ENCODE peak calls at places on chromosome 1, in five cellular contexts. One of them, this sample, is unnamed.

GRCh38 chr1:101302831-101303511 is 66.2 kb downstream of the S1PR1 start:
- DNase-seq in coronary artery: no peak
- DNase-seq in left ventricle myocardium inferior: no peak
- DNase-seq in foreskin fibroblast: peak
- DNase-seq in OCI-LY7: no peak
- DNase-seq in this sample: no peak

GRCh38 chr1:16615253-16616252 is 2.2 kb upstream of the NBPF1 start:
- DNase-seq in OCI-LY7: no peak
- DNase-seq in left ventricle myocardium inferior: no peak
- DNase-seq in coronary artery: peak
- DNase-seq in foreskin fibroblast: no peak
- DNase-seq in this sample: no peak

GRCh38 chr1:56255516-56256181 is 323.7 kb downstream of the PLPP3 start:
- DNase-seq in coronary artery: peak
- DNase-seq in left ventricle myocardium inferior: peak
- DNase-seq in OCI-LY7: no peak
- DNase-seq in foreskin fibroblast: peak
- DNase-seq in this sample: peak

GRCh38 chr1:94236630-94237290 is 624 bp downstream of the ARHGAP29 start:
- DNase-seq in left ventricle myocardium inferior: peak
- DNase-seq in OCI-LY7: no peak
- DNase-seq in coronary artery: no peak
- DNase-seq in foreskin fibroblast: peak
- DNase-seq in this sample: no peak

GRCh38 chr1:61448934-61449368 is 276.0 kb downstream of the TM2D1 start:
- DNase-seq in coronary artery: peak
- DNase-seq in foreskin fibroblast: peak
- DNase-seq in left ventricle myocardium inferior: peak
- DNase-seq in OCI-LY7: no peak
- DNase-seq in this sample: peak

GRCh38 chr1:67339623-67340343 is 32.1 kb downstream of the IL12RB2 start:
- DNase-seq in coronary artery: no peak
- DNase-seq in foreskin fibroblast: peak
- DNase-seq in left ventricle myocardium inferior: no peak
- DNase-seq in OCI-LY7: no peak
- DNase-seq in this sample: peak

GRCh38 chr1:98005326-98006010 is 84.6 kb upstream of the DPYD start:
- DNase-seq in foreskin fibroblast: peak
- DNase-seq in coronary artery: no peak
- DNase-seq in left ventricle myocardium inferior: no peak
- DNase-seq in OCI-LY7: no peak
- DNase-seq in this sample: no peak

GRCh38 chr1:1170215-1170890 is 3.3 kb upstream of the TTLL10 start:
- DNase-seq in left ventricle myocardium inferior: no peak
- DNase-seq in OCI-LY7: no peak
- DNase-seq in coronary artery: no peak
- DNase-seq in foreskin fibroblast: no peak
- DNase-seq in this sample: no peak

GRCh38 chr1:94619731-94620130 is 78.2 kb upstream of the F3 start:
- DNase-seq in left ventricle myocardium inferior: no peak
- DNase-seq in coronary artery: no peak
- DNase-seq in OCI-LY7: no peak
- DNase-seq in foreskin fibroblast: no peak
- DNase-seq in this sample: no peak

GRCh38 chr1:229664133-229664689 is 38.2 kb downstream of the URB2 start:
- DNase-seq in OCI-LY7: peak
- DNase-seq in foreskin fibroblast: no peak
- DNase-seq in left ventricle myocardium inferior: no peak
- DNase-seq in coronary artery: no peak
- DNase-seq in this sample: no peak

GRCh38 chr1:185670187-185670627 is 64.0 kb upstream of the HMCN1 start:
- DNase-seq in OCI-LY7: no peak
- DNase-seq in left ventricle myocardium inferior: no peak
- DNase-seq in foreskin fibroblast: peak
- DNase-seq in coronary artery: no peak
- DNase-seq in this sample: no peak

GRCh38 chr1:10419351-10419750 is 10.9 kb upstream of the CENPS start:
- DNase-seq in foreskin fibroblast: no peak
- DNase-seq in coronary artery: no peak
- DNase-seq in left ventricle myocardium inferior: no peak
- DNase-seq in OCI-LY7: no peak
- DNase-seq in this sample: no peak

GRCh38 chr1:40976952-40977690 is 2.4 kb upstream of the CTPS1 start:
- DNase-seq in coronary artery: peak
- DNase-seq in foreskin fibroblast: peak
- DNase-seq in OCI-LY7: no peak
- DNase-seq in left ventricle myocardium inferior: no peak
- DNase-seq in this sample: no peak

GRCh38 chr1:8213676-8214075 is 104.2 kb upstream of the SLC45A1 start:
- DNase-seq in OCI-LY7: no peak
- DNase-seq in left ventricle myocardium inferior: no peak
- DNase-seq in coronary artery: no peak
- DNase-seq in foreskin fibroblast: no peak
- DNase-seq in this sample: no peak

DNA sequence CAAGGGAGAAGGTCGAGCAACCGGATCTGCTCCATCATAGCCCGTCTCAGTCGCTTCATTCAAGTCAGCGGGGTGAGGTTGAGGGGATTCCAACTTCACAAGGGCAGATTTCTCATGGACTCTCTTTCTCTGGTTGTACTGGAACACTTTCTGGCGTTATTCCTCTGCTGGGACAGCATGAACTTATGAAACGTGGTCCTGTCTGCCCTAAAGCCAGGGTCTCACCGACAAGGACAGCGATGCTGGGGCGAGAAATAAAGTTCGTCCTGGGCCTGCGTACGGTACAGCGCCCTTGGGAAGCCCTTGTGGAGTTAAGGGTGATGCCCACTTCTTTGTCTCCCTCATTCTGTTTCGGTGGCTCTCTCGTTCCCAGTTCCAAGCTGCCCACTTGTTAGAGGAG is 1.3 kb upstream of the FLVCR1 start:
- DNase-seq in foreskin fibroblast: no peak
- DNase-seq in OCI-LY7: no peak
- DNase-seq in coronary artery: no peak
- DNase-seq in left ventricle myocardium inferior: no peak
- DNase-seq in this sample: no peak
- H3K4me3 ChIP-seq in foreskin fibroblast: peak
- H3K4me3 ChIP-seq in OCI-LY7: peak
- H3K4me3 ChIP-seq in coronary artery: peak
- H3K4me3 ChIP-seq in left ventricle myocardium inferior: peak
- H3K4me3 ChIP-seq in this sample: no peak

GRCh38 chr1:20469406-20470076 is 16.5 kb downstream of the CAMK2N1 start:
- DNase-seq in coronary artery: no peak
- DNase-seq in left ventricle myocardium inferior: no peak
- DNase-seq in OCI-LY7: no peak
- DNase-seq in foreskin fibroblast: no peak
- DNase-seq in this sample: no peak
- TF ChIP-seq CTCF in coronary artery: no peak
- TF ChIP-seq CTCF in left ventricle myocardium inferior: no peak
- TF ChIP-seq CTCF in OCI-LY7: peak
- TF ChIP-seq CTCF in foreskin fibroblast: no peak
- TF ChIP-seq CTCF in this sample: peak

DNA sequence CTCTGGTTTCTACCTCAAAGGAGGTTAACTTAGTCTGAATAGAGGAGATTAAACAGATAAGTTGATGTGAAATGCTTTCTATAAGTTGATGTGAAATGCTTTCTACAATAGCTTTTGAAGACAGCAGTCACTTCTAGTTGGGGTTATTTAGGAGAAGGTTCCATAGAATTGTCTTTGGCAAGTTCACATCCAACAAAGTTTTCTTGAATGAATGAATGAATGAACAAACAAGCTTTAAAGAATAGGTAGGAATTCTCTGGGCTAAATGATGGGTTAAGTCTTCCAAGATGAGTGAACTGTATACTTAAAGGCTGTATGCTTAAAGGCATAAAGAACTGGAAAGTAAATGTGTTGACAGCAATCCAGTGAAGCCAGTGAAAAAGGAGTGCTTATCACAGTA is 1.9 kb downstream of the CDC73 start:
- DNase-seq in foreskin fibroblast: no peak
- DNase-seq in left ventricle myocardium inferior: no peak
- DNase-seq in OCI-LY7: no peak
- DNase-seq in coronary artery: no peak
- DNase-seq in this sample: no peak
- H3K4me3 ChIP-seq in foreskin fibroblast: peak
- H3K4me3 ChIP-seq in left ventricle myocardium inferior: peak
- H3K4me3 ChIP-seq in OCI-LY7: peak
- H3K4me3 ChIP-seq in coronary artery: peak
- H3K4me3 ChIP-seq in this sample: peak

DNA sequence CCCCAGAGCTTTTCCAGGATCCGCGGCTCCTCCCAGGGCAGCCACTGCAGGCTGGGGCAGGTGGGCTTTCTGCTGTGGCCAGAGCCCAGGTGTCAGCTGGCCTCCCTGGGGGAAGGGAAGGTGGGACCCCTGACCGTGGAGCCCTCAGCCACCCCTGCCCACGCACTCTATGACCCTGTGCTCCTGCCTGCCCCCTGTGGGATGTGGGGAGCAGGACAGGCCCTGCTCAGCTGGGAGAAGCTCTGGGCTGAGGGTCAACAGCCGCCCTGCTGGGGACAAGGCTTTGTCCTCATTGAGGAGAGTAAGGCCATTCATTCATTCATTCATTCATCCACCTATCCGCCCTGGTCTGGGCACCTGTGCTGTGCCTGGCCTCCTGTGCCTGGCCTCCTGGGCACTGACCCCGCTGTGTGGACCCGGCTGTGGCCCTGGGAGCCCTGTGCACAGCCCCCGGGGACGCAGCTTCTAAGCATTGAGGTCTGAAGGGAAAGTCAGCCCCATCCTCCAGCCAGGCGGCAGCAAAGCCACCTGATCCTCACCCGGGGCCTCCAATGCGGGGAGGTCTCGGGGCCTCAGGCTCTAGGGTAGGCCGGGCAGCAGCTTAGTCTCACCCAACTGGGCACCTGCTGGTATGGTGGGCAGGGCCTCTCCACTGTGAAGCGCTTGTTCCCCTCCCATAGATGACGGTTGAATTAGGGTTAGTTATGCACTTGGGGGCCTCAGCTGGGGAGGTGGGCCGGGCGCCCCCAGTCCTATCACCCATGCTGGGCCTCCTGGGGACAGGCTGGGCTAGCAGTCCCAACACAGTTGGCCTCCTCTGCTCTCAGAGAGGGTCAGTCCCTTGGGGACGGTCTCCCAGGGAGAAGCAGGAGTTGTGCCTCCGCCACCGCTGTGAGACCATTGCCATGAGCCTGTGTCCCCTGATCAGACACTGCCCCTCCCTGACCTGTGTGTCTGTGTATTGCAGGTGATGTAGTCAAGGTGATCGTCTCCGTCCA is 6.0 kb downstream of the TNFRSF14 start:
- DNase-seq in left ventricle myocardium inferior: no peak
- DNase-seq in OCI-LY7: no peak
- DNase-seq in coronary artery: no peak
- DNase-seq in foreskin fibroblast: no peak
- DNase-seq in this sample: no peak
- TF ChIP-seq CTCF in left ventricle myocardium inferior: peak
- TF ChIP-seq CTCF in OCI-LY7: peak
- TF ChIP-seq CTCF in coronary artery: no peak
- TF ChIP-seq CTCF in foreskin fibroblast: peak
- TF ChIP-seq CTCF in this sample: peak

GRCh38 chr1:155932487-155932886 is 1.7 kb downstream of the KHDC4 start:
- DNase-seq in coronary artery: no peak
- DNase-seq in left ventricle myocardium inferior: no peak
- DNase-seq in foreskin fibroblast: peak
- DNase-seq in OCI-LY7: no peak
- DNase-seq in this sample: no peak

GRCh38 chr1:155931332-155932038 is 2.7 kb downstream of the KHDC4 start:
- DNase-seq in coronary artery: no peak
- DNase-seq in foreskin fibroblast: peak
- DNase-seq in OCI-LY7: no peak
- DNase-seq in left ventricle myocardium inferior: no peak
- DNase-seq in this sample: no peak

GRCh38 chr1:155933591-155934096 is 569 bp downstream of the KHDC4 start:
- DNase-seq in OCI-LY7: peak
- DNase-seq in left ventricle myocardium inferior: no peak
- DNase-seq in foreskin fibroblast: no peak
- DNase-seq in coronary artery: no peak
- DNase-seq in this sample: no peak

GRCh38 chr1:155934097-155934932 is at the start of gene KHDC4:
- DNase-seq in foreskin fibroblast: peak
- DNase-seq in OCI-LY7: peak
- DNase-seq in coronary artery: peak
- DNase-seq in left ventricle myocardium inferior: peak
- DNase-seq in this sample: peak

GRCh38 chr1:155932085-155932484 is 2.1 kb downstream of the KHDC4 start:
- DNase-seq in coronary artery: no peak
- DNase-seq in foreskin fibroblast: no peak
- DNase-seq in OCI-LY7: no peak
- DNase-seq in left ventricle myocardium inferior: no peak
- DNase-seq in this sample: no peak
- H3K4me3 ChIP-seq in coronary artery: peak
- H3K4me3 ChIP-seq in foreskin fibroblast: peak
- H3K4me3 ChIP-seq in OCI-LY7: peak
- H3K4me3 ChIP-seq in left ventricle myocardium inferior: peak
- H3K4me3 ChIP-seq in this sample: no peak